ENCODE peak calls at places on chromosomes 13 and 19, in eight cellular contexts. Q is AG08396; T is cortex of kidney; G is RCC 7860; J is activated CD4-positive, CD25-positive, alpha-beta regulatory T cell; S is DMS153; Y is naive thymus-derived CD8-positive, alpha-beta T cell; I is stimulated activated naive CD8-positive, alpha-beta T cell treated with anti-CD3 and anti-CD28 coated beads, Interleukin-15, Interleukin-2, amounts not matched to agents 100 U/mL and 50 U/mL, for 24 hours. E is an unnamed sample.

GRCh38 chr19:45508681-45508930 is 1.3 kb downstream of the VASP start:
- DNase-seq in I (no peak), Q (no peak), G (no peak), J (no peak), T (no peak), Y (no peak), S (no peak), E (no peak)

GRCh38 chr19:17346109-17346671 is 8.8 kb downstream of the GTPBP3 start:
- DNase-seq in G (peak; percentile 51), Y (peak; percentile 74), T (no peak), J (peak; percentile 64), Q (peak; percentile 86), I (peak; percentile 89), S (peak; percentile 33), E (peak; percentile 42)

GRCh38 chr19:11204076-11204602 is 6.8 kb upstream of the KANK2 start:
- DNase-seq in Y (no peak), I (no peak), J (no peak), G (no peak), S (no peak), Q (no peak), T (no peak), E (no peak)

GRCh38 chr19:2273356-2274184 is 8.4 kb downstream of the PEAK3 start:
- DNase-seq in Y (peak; percentile 79), T (no peak), S (peak; percentile 38), J (peak; percentile 60), Q (peak; percentile 88), I (peak; percentile 91), G (peak; percentile 56), E (peak; percentile 72)

GRCh38 chr19:29942404-29943261 is 594 bp downstream of the URI1 start:
- DNase-seq in S (no peak), Y (peak; percentile 77), J (peak; percentile 42), T (no peak), I (peak; percentile 79), Q (no peak), G (no peak), E (peak; percentile 30)

GRCh38 chr19:41367848-41368301 is 3.9 kb upstream of the B9D2 start:
- DNase-seq in T (no peak), J (no peak), Y (no peak), G (peak; percentile 95), S (no peak), Q (peak; percentile 61), I (no peak), E (no peak)

GRCh38 chr13:92463134-92463533 is 763.5 kb upstream of the GPC6 start:
- DNase-seq in S (peak; percentile 94), I (no peak), T (no peak), Q (no peak), Y (no peak), G (no peak), J (no peak), E (peak; percentile 90)

GRCh38 chr19:19321143-19321577 is 531 bp downstream of the MAU2 start:
- DNase-seq in Q (peak; percentile 49), T (no peak), Y (no peak), S (no peak), G (no peak), J (no peak), I (peak; percentile 17), E (no peak)

GRCh38 chr19:6161271-6161850 is 25.9 kb downstream of the ACSBG2 start:
- DNase-seq in Q (peak; percentile 12), G (no peak), Y (peak; percentile 90), S (no peak), J (no peak), I (peak; percentile 38), T (no peak), E (peak; percentile 50)

GRCh38 chr19:41225238-41226052 is 6.4 kb downstream of the AXL start:
- DNase-seq in J (peak; percentile 7), T (no peak), Y (peak; percentile 12), S (no peak), Q (peak; percentile 93), I (peak; percentile 60), G (peak; percentile 99), E (no peak)

GRCh38 chr13:111537843-111538499 is 217.5 kb downstream of the TEX29 start:
- DNase-seq in J (no peak), I (no peak), Y (no peak), G (no peak), T (no peak), Q (no peak), S (no peak), E (no peak)

GRCh38 chr19:29001006-29001921 is 211.7 kb downstream of the UQCRFS1 start:
- DNase-seq in T (no peak), S (no peak), G (no peak), I (no peak), Y (no peak), J (no peak), Q (no peak), E (no peak)

GRCh38 chr13:58960909-58961308 is 1202.8 kb downstream of the DIAPH3 start:
- DNase-seq in Y (no peak), J (no peak), I (no peak), S (no peak), T (no peak), Q (peak; percentile 2), G (no peak), E (no peak)

GRCh38 chr13:72521965-72522661 is 205.3 kb downstream of the MZT1 start:
- DNase-seq in G (no peak), S (no peak), Y (no peak), T (no peak), I (no peak), Q (no peak), J (no peak), E (no peak)

GRCh38 chr19:42409477-42409876 is 17.7 kb downstream of the LIPE start:
- DNase-seq in T (no peak), I (no peak), Q (no peak), G (no peak), S (no peak), Y (no peak), J (no peak), E (no peak)

GRCh38 chr19:53311044-53311443 is 22.5 kb upstream of the ZNF845 start:
- DNase-seq in I (no peak), Q (no peak), Y (no peak), G (no peak), S (no peak), T (no peak), J (no peak), E (no peak)

E was measured in NCI-H2029.